ENCODE peak calls at places on chromosomes 2 and 18, in five cellular contexts. X, I, F, M and R are unnamed samples. For H3K9me3, the result is how much of the 10 kb centered on the place peaks cover.

GRCh38 chr2:101619191-101619591 is 78.3 kb upstream of the MAP4K4 start:
- DNase-seq in X (no peak), I (no peak), F (no peak), M (peak), R (no peak)

GRCh38 chr2:85524567-85524923 is 14.4 kb upstream of the MAT2A start:
- DNase-seq in X (no peak), I (no peak), F (peak), M (no peak), R (no peak)

GRCh38 chr2:28193552-28194383 is 198.9 kb upstream of the FOSL2 start:
- DNase-seq in X (no peak), I (no peak), F (no peak), M (no peak), R (no peak)

GRCh38 chr2:147346142-147346541 is 498.7 kb upstream of the ACVR2A start:
- DNase-seq in X (no peak), I (no peak), F (no peak), M (no peak), R (no peak)

GRCh38 chr2:194252127-194252526 is 1404.9 kb upstream of the SLC39A10 start:
- DNase-seq in X (no peak), I (no peak), F (no peak), M (no peak), R (no peak)

GRCh38 chr2:236775521-236775920 is 205.9 kb downstream of the ACKR3 start:
- DNase-seq in X (no peak), I (no peak), F (no peak), M (no peak), R (no peak)

GRCh38 chr2:72128843-72129227 is 18.8 kb downstream of the CYP26B1 start:
- DNase-seq in X (no peak), I (no peak), F (no peak), M (peak), R (no peak)

GRCh38 chr18:5196253-5197031 is 615 bp downstream of the AKAIN1 start:
- DNase-seq in X (no peak), I (no peak), F (no peak), M (no peak), R (no peak)

GRCh38 chr2:169395821-169396374 is 33.6 kb upstream of the LRP2 start:
- DNase-seq in X (no peak), I (no peak), F (no peak), M (no peak), R (no peak)

GRCh38 chr18:30386624-30387023 is 655.9 kb downstream of the DSC3 start:
- DNase-seq in X (no peak), I (no peak), F (no peak), M (no peak), R (no peak)
- H3K9me3 ChIP-seq in X (under half), I (under half), F (under half), M (under half), R (under half)

GRCh38 chr2:89784960-89785359 is 1093.5 kb downstream of the RPIA start:
- DNase-seq in X (no peak), I (no peak), F (no peak), M (no peak), R (no peak)
- H3K9me3 ChIP-seq in X (under half), I (under half), F (under half), M (half or more), R (under half)

DNA sequence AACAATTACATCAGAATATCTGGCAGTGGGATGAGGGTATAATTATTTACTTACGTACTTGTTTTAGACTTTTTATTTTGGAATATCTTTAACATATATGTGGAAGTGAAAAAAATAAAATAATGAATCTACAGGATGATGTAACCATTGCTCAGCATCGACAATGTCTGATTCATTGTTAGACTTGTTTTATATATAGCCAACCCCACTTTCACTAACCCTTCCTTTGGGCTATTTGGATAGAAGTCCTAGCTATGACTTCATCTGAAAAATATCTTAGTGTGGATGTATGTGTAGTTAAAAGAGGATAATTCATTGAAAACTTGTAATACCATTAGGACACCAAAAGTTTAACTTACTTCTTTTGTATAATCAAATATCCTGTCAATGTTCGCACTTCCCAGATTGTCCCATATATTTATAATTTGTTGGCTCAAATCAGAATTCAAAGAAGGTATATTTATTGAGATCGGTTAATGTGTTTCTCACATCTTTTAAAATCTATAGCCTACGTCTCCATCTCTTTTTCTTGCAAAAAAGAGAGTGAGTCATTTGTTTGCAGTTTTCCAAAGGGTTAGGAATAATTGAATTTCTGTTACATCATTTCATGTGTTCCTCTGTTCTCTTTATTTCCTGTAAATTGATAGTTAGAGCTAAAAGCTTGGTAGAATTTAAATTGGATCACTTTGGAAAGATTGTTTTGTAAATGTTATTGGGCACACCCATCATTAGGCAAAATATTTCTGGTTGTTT is 506.1 kb upstream of the FAM98A start:
- DNase-seq in X (no peak), I (no peak), F (no peak), M (no peak), R (no peak)
- H3K9me3 ChIP-seq in X (under half), I (under half), F (under half), M (under half), R (under half)

DNA sequence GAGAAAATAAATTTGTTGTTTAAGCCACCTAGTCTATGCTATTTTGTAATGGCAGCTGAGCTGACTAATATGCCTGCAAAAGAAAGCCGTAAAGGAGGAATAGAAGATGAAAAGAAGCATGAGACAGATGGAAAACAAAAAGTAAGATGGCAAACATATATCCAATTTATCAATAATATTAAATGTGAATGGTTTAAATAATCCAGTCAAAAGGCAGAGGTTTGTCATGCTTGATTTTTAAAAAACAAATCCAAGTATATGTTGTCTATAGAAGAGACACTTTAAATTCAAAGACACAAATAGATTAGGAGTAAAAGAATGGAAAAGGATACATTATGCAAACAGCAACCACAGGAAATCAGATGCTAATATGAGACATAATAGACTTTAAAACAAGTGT is 35.4 kb upstream of the EMILIN2 start:
- DNase-seq in X (no peak), I (no peak), F (no peak), M (no peak), R (no peak)
- H3K9me3 ChIP-seq in X (under half), I (under half), F (under half), M (under half), R (under half)